ENCODE peak calls at places on chromosomes 7 and 10, in six cellular contexts. One of them, this sample, is unnamed.

GRCh38 chr7:67512481-67512880 is 515.8 kb downstream of the TYW1 start:
- DNase-seq in skeletal muscle cell: no peak
- DNase-seq in HS-5: no peak
- DNase-seq in neuronal stem cell: no peak
- DNase-seq in lung: no peak
- DNase-seq in GM10248: no peak
- DNase-seq in this sample: no peak

GRCh38 chr7:44740040-44740439 is 8.6 kb upstream of the ZMIZ2 start:
- DNase-seq in skeletal muscle cell: no peak
- DNase-seq in HS-5: no peak
- DNase-seq in neuronal stem cell: no peak
- DNase-seq in lung: no peak
- DNase-seq in GM10248: no peak
- DNase-seq in this sample: no peak

GRCh38 chr7:9600974-9601373 is 1167.6 kb downstream of the NXPH1 start:
- DNase-seq in skeletal muscle cell: no peak
- DNase-seq in HS-5: no peak
- DNase-seq in neuronal stem cell: no peak
- DNase-seq in lung: no peak
- DNase-seq in GM10248: no peak
- DNase-seq in this sample: no peak

GRCh38 chr10:125201108-125201524 is 40.8 kb upstream of the CTBP2 start:
- DNase-seq in skeletal muscle cell: no peak
- DNase-seq in HS-5: no peak
- DNase-seq in neuronal stem cell: no peak
- DNase-seq in lung: no peak
- DNase-seq in GM10248: peak
- DNase-seq in this sample: peak

GRCh38 chr7:48087349-48087748 is 1.7 kb upstream of the UPP1 start:
- DNase-seq in skeletal muscle cell: peak
- DNase-seq in HS-5: no peak
- DNase-seq in neuronal stem cell: no peak
- DNase-seq in lung: no peak
- DNase-seq in GM10248: no peak
- DNase-seq in this sample: peak

GRCh38 chr7:137169282-137169698 is 174.2 kb downstream of the PTN start:
- DNase-seq in skeletal muscle cell: peak
- DNase-seq in HS-5: no peak
- DNase-seq in neuronal stem cell: peak
- DNase-seq in lung: no peak
- DNase-seq in GM10248: no peak
- DNase-seq in this sample: peak

GRCh38 chr10:48511066-48511854 is 93.6 kb downstream of the ARHGAP22 start:
- DNase-seq in skeletal muscle cell: no peak
- DNase-seq in HS-5: no peak
- DNase-seq in neuronal stem cell: no peak
- DNase-seq in lung: no peak
- DNase-seq in GM10248: no peak
- DNase-seq in this sample: no peak

GRCh38 chr10:95559466-95559865 is 1.7 kb downstream of the SORBS1 start:
- DNase-seq in skeletal muscle cell: no peak
- DNase-seq in HS-5: no peak
- DNase-seq in neuronal stem cell: peak
- DNase-seq in lung: no peak
- DNase-seq in GM10248: no peak
- DNase-seq in this sample: no peak